ENCODE peak calls at places on chromosomes 7 and 10, in nine cellular contexts. One of them, this sample, is unnamed.

GRCh38 chr7:90596745-90597526 is 815 bp downstream of the CDK14 start:
- DNase-seq in thyroid gland: peak; percentile 20
- DNase-seq in tibial nerve: no peak
- DNase-seq in A549: no peak
- DNase-seq in transverse colon: no peak
- DNase-seq in right lobe of liver: no peak
- DNase-seq in esophagus muscularis mucosa: no peak
- DNase-seq in heart left ventricle: no peak
- DNase-seq in K562: peak; percentile 12
- DNase-seq in this sample: no peak

GRCh38 chr10:133114726-133115452 is 27.2 kb downstream of the ADGRA1 start:
- DNase-seq in thyroid gland: no peak
- DNase-seq in tibial nerve: no peak
- DNase-seq in A549: no peak
- DNase-seq in transverse colon: no peak
- DNase-seq in right lobe of liver: no peak
- DNase-seq in esophagus muscularis mucosa: no peak
- DNase-seq in heart left ventricle: no peak
- DNase-seq in K562: no peak
- DNase-seq in this sample: no peak

GRCh38 chr7:50456371-50457123 is 6.4 kb upstream of the FIGNL1 start:
- DNase-seq in thyroid gland: no peak
- DNase-seq in tibial nerve: no peak
- DNase-seq in A549: no peak
- DNase-seq in transverse colon: no peak
- DNase-seq in right lobe of liver: no peak
- DNase-seq in esophagus muscularis mucosa: no peak
- DNase-seq in heart left ventricle: no peak
- DNase-seq in K562: no peak
- DNase-seq in this sample: no peak

GRCh38 chr7:128167316-128167691 is 73.8 kb upstream of the LEP start:
- DNase-seq in thyroid gland: peak; percentile 8
- DNase-seq in tibial nerve: no peak
- DNase-seq in A549: peak; percentile 72
- DNase-seq in transverse colon: peak; percentile 11
- DNase-seq in right lobe of liver: peak; percentile 56
- DNase-seq in esophagus muscularis mucosa: no peak
- DNase-seq in heart left ventricle: no peak
- DNase-seq in K562: peak; percentile 55
- DNase-seq in this sample: peak; percentile 76

GRCh38 chr7:105352018-105352612 is 36.6 kb downstream of the SRPK2 start:
- DNase-seq in thyroid gland: peak; percentile 51
- DNase-seq in tibial nerve: peak; percentile 47
- DNase-seq in A549: no peak
- DNase-seq in transverse colon: peak; percentile 54
- DNase-seq in right lobe of liver: peak; percentile 63
- DNase-seq in esophagus muscularis mucosa: peak; percentile 94
- DNase-seq in heart left ventricle: peak; percentile 88
- DNase-seq in K562: no peak
- DNase-seq in this sample: peak; percentile 35

GRCh38 chr7:38461887-38462286 is 169.3 kb downstream of the AMPH start:
- DNase-seq in thyroid gland: no peak
- DNase-seq in tibial nerve: no peak
- DNase-seq in A549: no peak
- DNase-seq in transverse colon: peak; percentile 42
- DNase-seq in right lobe of liver: no peak
- DNase-seq in esophagus muscularis mucosa: no peak
- DNase-seq in heart left ventricle: no peak
- DNase-seq in K562: no peak
- DNase-seq in this sample: no peak

GRCh38 chr7:127943541-127944521 is 87.4 kb downstream of the LRRC4 start:
- DNase-seq in thyroid gland: no peak
- DNase-seq in tibial nerve: no peak
- DNase-seq in A549: no peak
- DNase-seq in transverse colon: no peak
- DNase-seq in right lobe of liver: no peak
- DNase-seq in esophagus muscularis mucosa: no peak
- DNase-seq in heart left ventricle: peak; percentile 32
- DNase-seq in K562: no peak
- DNase-seq in this sample: peak; percentile 20

GRCh38 chr7:94810496-94810895 is 96.9 kb upstream of the PPP1R9A start:
- DNase-seq in thyroid gland: no peak
- DNase-seq in tibial nerve: no peak
- DNase-seq in A549: no peak
- DNase-seq in transverse colon: no peak
- DNase-seq in right lobe of liver: no peak
- DNase-seq in esophagus muscularis mucosa: no peak
- DNase-seq in heart left ventricle: no peak
- DNase-seq in K562: no peak
- DNase-seq in this sample: no peak

GRCh38 chr7:21041252-21041651 is 254.6 kb upstream of the SP8 start:
- DNase-seq in thyroid gland: no peak
- DNase-seq in tibial nerve: no peak
- DNase-seq in A549: no peak
- DNase-seq in transverse colon: no peak
- DNase-seq in right lobe of liver: no peak
- DNase-seq in esophagus muscularis mucosa: no peak
- DNase-seq in heart left ventricle: no peak
- DNase-seq in K562: no peak
- DNase-seq in this sample: no peak

GRCh38 chr7:149866139-149866785 is 7.5 kb upstream of the ATP6V0E2 start:
- DNase-seq in thyroid gland: no peak
- DNase-seq in tibial nerve: no peak
- DNase-seq in A549: no peak
- DNase-seq in transverse colon: no peak
- DNase-seq in right lobe of liver: peak; percentile 37
- DNase-seq in esophagus muscularis mucosa: no peak
- DNase-seq in heart left ventricle: no peak
- DNase-seq in K562: no peak
- DNase-seq in this sample: no peak

GRCh38 chr7:28405662-28406061 is 6.7 kb upstream of the CREB5 start:
- DNase-seq in thyroid gland: peak; percentile 6
- DNase-seq in tibial nerve: no peak
- DNase-seq in A549: no peak
- DNase-seq in transverse colon: peak; percentile 16
- DNase-seq in right lobe of liver: no peak
- DNase-seq in esophagus muscularis mucosa: no peak
- DNase-seq in heart left ventricle: peak; percentile 52
- DNase-seq in K562: no peak
- DNase-seq in this sample: peak; percentile 42

GRCh38 chr10:7872041-7872442 is 53.7 kb downstream of the TAF3 start:
- DNase-seq in thyroid gland: no peak
- DNase-seq in tibial nerve: no peak
- DNase-seq in A549: peak; percentile 8
- DNase-seq in transverse colon: no peak
- DNase-seq in right lobe of liver: no peak
- DNase-seq in esophagus muscularis mucosa: no peak
- DNase-seq in heart left ventricle: no peak
- DNase-seq in K562: peak; percentile 27
- DNase-seq in this sample: no peak

GRCh38 chr10:50621981-50622496 is 1.7 kb downstream of the SGMS1 start:
- DNase-seq in thyroid gland: peak; percentile 99
- DNase-seq in tibial nerve: peak; percentile 96
- DNase-seq in A549: peak; percentile 76
- DNase-seq in transverse colon: peak; percentile 95
- DNase-seq in right lobe of liver: peak; percentile 99
- DNase-seq in esophagus muscularis mucosa: peak; percentile 99
- DNase-seq in heart left ventricle: peak; percentile 98
- DNase-seq in K562: peak; percentile 93
- DNase-seq in this sample: peak; percentile 95

GRCh38 chr10:67241435-67241834 is 315.6 kb downstream of the LRRTM3 start:
- DNase-seq in thyroid gland: no peak
- DNase-seq in tibial nerve: no peak
- DNase-seq in A549: no peak
- DNase-seq in transverse colon: no peak
- DNase-seq in right lobe of liver: no peak
- DNase-seq in esophagus muscularis mucosa: no peak
- DNase-seq in heart left ventricle: no peak
- DNase-seq in K562: no peak
- DNase-seq in this sample: no peak

GRCh38 chr7:39595102-39595620 is 28.2 kb upstream of the RALA start:
- DNase-seq in thyroid gland: no peak
- DNase-seq in tibial nerve: no peak
- DNase-seq in A549: no peak
- DNase-seq in transverse colon: no peak
- DNase-seq in right lobe of liver: no peak
- DNase-seq in esophagus muscularis mucosa: no peak
- DNase-seq in heart left ventricle: no peak
- DNase-seq in K562: no peak
- DNase-seq in this sample: no peak

GRCh38 chr7:46764100-46764941 is 817.6 kb downstream of the TNS3 start:
- DNase-seq in thyroid gland: no peak
- DNase-seq in tibial nerve: no peak
- DNase-seq in A549: peak; percentile 54
- DNase-seq in transverse colon: no peak
- DNase-seq in right lobe of liver: peak; percentile 53
- DNase-seq in esophagus muscularis mucosa: no peak
- DNase-seq in heart left ventricle: peak; percentile 69
- DNase-seq in K562: no peak
- DNase-seq in this sample: peak; percentile 11

GRCh38 chr7:106064836-106065559 is 47.1 kb downstream of the SYPL1 start:
- DNase-seq in thyroid gland: peak; percentile 90
- DNase-seq in tibial nerve: peak; percentile 53
- DNase-seq in A549: peak; percentile 88
- DNase-seq in transverse colon: peak; percentile 79
- DNase-seq in right lobe of liver: peak; percentile 91
- DNase-seq in esophagus muscularis mucosa: peak; percentile 94
- DNase-seq in heart left ventricle: peak; percentile 90
- DNase-seq in K562: peak; percentile 50
- DNase-seq in this sample: peak; percentile 82

GRCh38 chr10:42990016-42990720 is 86.7 kb upstream of the RET start:
- DNase-seq in thyroid gland: no peak
- DNase-seq in tibial nerve: no peak
- DNase-seq in A549: no peak
- DNase-seq in transverse colon: no peak
- DNase-seq in right lobe of liver: no peak
- DNase-seq in esophagus muscularis mucosa: peak; percentile 72
- DNase-seq in heart left ventricle: no peak
- DNase-seq in K562: no peak
- DNase-seq in this sample: no peak

GRCh38 chr7:139995034-139995915 is 67.5 kb downstream of the PARP12 start:
- DNase-seq in thyroid gland: peak; percentile 41
- DNase-seq in tibial nerve: no peak
- DNase-seq in A549: no peak
- DNase-seq in transverse colon: no peak
- DNase-seq in right lobe of liver: peak; percentile 70
- DNase-seq in esophagus muscularis mucosa: no peak
- DNase-seq in heart left ventricle: peak; percentile 62
- DNase-seq in K562: no peak
- DNase-seq in this sample: peak; percentile 66

GRCh38 chr7:151570366-151570915 is 50.7 kb upstream of the RHEB start:
- DNase-seq in thyroid gland: no peak
- DNase-seq in tibial nerve: no peak
- DNase-seq in A549: no peak
- DNase-seq in transverse colon: no peak
- DNase-seq in right lobe of liver: no peak
- DNase-seq in esophagus muscularis mucosa: no peak
- DNase-seq in heart left ventricle: no peak
- DNase-seq in K562: no peak
- DNase-seq in this sample: no peak

GRCh38 chr7:107355616-107356015 is 114.2 kb upstream of the GPR22 start:
- DNase-seq in thyroid gland: no peak
- DNase-seq in tibial nerve: no peak
- DNase-seq in A549: no peak
- DNase-seq in transverse colon: no peak
- DNase-seq in right lobe of liver: no peak
- DNase-seq in esophagus muscularis mucosa: no peak
- DNase-seq in heart left ventricle: no peak
- DNase-seq in K562: no peak
- DNase-seq in this sample: no peak

GRCh38 chr7:1457949-1458675 is 1.2 kb downstream of the MICALL2 start:
- DNase-seq in thyroid gland: no peak
- DNase-seq in tibial nerve: no peak
- DNase-seq in A549: no peak
- DNase-seq in transverse colon: no peak
- DNase-seq in right lobe of liver: no peak
- DNase-seq in esophagus muscularis mucosa: no peak
- DNase-seq in heart left ventricle: no peak
- DNase-seq in K562: no peak
- DNase-seq in this sample: no peak

GRCh38 chr7:113099284-113099919 is 12.8 kb upstream of the GPR85 start:
- DNase-seq in thyroid gland: peak; percentile 11
- DNase-seq in tibial nerve: no peak
- DNase-seq in A549: no peak
- DNase-seq in transverse colon: no peak
- DNase-seq in right lobe of liver: no peak
- DNase-seq in esophagus muscularis mucosa: no peak
- DNase-seq in heart left ventricle: no peak
- DNase-seq in K562: no peak
- DNase-seq in this sample: peak; percentile 23

GRCh38 chr7:101945034-101945758 is 127.8 kb downstream of the CUX1 start:
- DNase-seq in thyroid gland: no peak
- DNase-seq in tibial nerve: no peak
- DNase-seq in A549: no peak
- DNase-seq in transverse colon: no peak
- DNase-seq in right lobe of liver: peak; percentile 79
- DNase-seq in esophagus muscularis mucosa: no peak
- DNase-seq in heart left ventricle: peak; percentile 72
- DNase-seq in K562: no peak
- DNase-seq in this sample: no peak
- H3K27ac ChIP-seq in thyroid gland: no peak overlapping the region
- H3K27ac ChIP-seq in tibial nerve: no peak overlapping the region
- H3K27ac ChIP-seq in A549: peak overlapping the region; percentile 96
- H3K27ac ChIP-seq in transverse colon: peak overlapping the region; percentile 72
- H3K27ac ChIP-seq in right lobe of liver: no peak overlapping the region
- H3K27ac ChIP-seq in esophagus muscularis mucosa: peak overlapping the region; percentile 39
- H3K27ac ChIP-seq in heart left ventricle: peak overlapping the region; percentile 70
- H3K27ac ChIP-seq in K562: no peak overlapping the region
- H3K27ac ChIP-seq in this sample: no peak overlapping the region

GRCh38 chr7:44971991-44972441 is 6.8 kb downstream of the MYO1G start:
- DNase-seq in thyroid gland: no peak
- DNase-seq in tibial nerve: no peak
- DNase-seq in A549: no peak
- DNase-seq in transverse colon: no peak
- DNase-seq in right lobe of liver: no peak
- DNase-seq in esophagus muscularis mucosa: no peak
- DNase-seq in heart left ventricle: no peak
- DNase-seq in K562: no peak
- DNase-seq in this sample: no peak
- TF ChIP-seq POLR2A in thyroid gland: no peak
- TF ChIP-seq POLR2A in tibial nerve: no peak
- TF ChIP-seq POLR2A in A549: no peak
- TF ChIP-seq POLR2A in transverse colon: no peak
- TF ChIP-seq POLR2A in right lobe of liver: no peak
- TF ChIP-seq POLR2A in esophagus muscularis mucosa: no peak
- TF ChIP-seq POLR2A in heart left ventricle: no peak
- TF ChIP-seq POLR2A in K562: no peak
- TF ChIP-seq POLR2A in this sample: no peak

GRCh38 chr10:90805211-90805610 is 52.6 kb downstream of the HTR7 start:
- DNase-seq in thyroid gland: no peak
- DNase-seq in tibial nerve: no peak
- DNase-seq in A549: no peak
- DNase-seq in transverse colon: no peak
- DNase-seq in right lobe of liver: no peak
- DNase-seq in esophagus muscularis mucosa: no peak
- DNase-seq in heart left ventricle: no peak
- DNase-seq in K562: no peak
- DNase-seq in this sample: no peak
- H3K27ac ChIP-seq in thyroid gland: no peak overlapping the region
- H3K27ac ChIP-seq in tibial nerve: no peak overlapping the region
- H3K27ac ChIP-seq in A549: no peak overlapping the region
- H3K27ac ChIP-seq in transverse colon: no peak overlapping the region
- H3K27ac ChIP-seq in right lobe of liver: no peak overlapping the region
- H3K27ac ChIP-seq in esophagus muscularis mucosa: no peak overlapping the region
- H3K27ac ChIP-seq in heart left ventricle: no peak overlapping the region
- H3K27ac ChIP-seq in K562: no peak overlapping the region
- H3K27ac ChIP-seq in this sample: no peak overlapping the region

GRCh38 chr7:143901710-143902587 is at the start of gene TCAF1:
- DNase-seq in thyroid gland: peak; percentile 97
- DNase-seq in tibial nerve: peak; percentile 94
- DNase-seq in A549: peak; percentile 92
- DNase-seq in transverse colon: peak; percentile 97
- DNase-seq in right lobe of liver: peak; percentile 98
- DNase-seq in esophagus muscularis mucosa: peak; percentile 99
- DNase-seq in heart left ventricle: peak; percentile 97
- DNase-seq in K562: peak; percentile 100
- DNase-seq in this sample: peak; percentile 96
- TF ChIP-seq POLR2A in thyroid gland: peak; percentile 90
- TF ChIP-seq POLR2A in tibial nerve: peak; percentile 54
- TF ChIP-seq POLR2A in A549: peak; percentile 70
- TF ChIP-seq POLR2A in transverse colon: peak; percentile 84
- TF ChIP-seq POLR2A in right lobe of liver: peak; percentile 85
- TF ChIP-seq POLR2A in esophagus muscularis mucosa: no peak
- TF ChIP-seq POLR2A in heart left ventricle: no peak
- TF ChIP-seq POLR2A in K562: peak; percentile 95
- TF ChIP-seq POLR2A in this sample: peak; percentile 89

This sample was measured in body of pancreas.